ENCODE peak calls at places on chromosome 6, in six cellular contexts. Y is GM23248, K is GM23338, W is HCT116, J is SK-N-SH, C is hepatocyte. F is an unnamed sample. For H3K4me1, the result is how much of the 10 kb centered on the place peaks cover.

GRCh38 chr6:124882580-124883393 is 79.5 kb upstream of the RNF217 start:
- DNase-seq in Y (peak), K (no peak), W (no peak), J (no peak), C (no peak), F (no peak)

GRCh38 chr6:5746392-5747140 is 260.2 kb downstream of the NRN1 start:
- DNase-seq in Y (peak), K (peak), W (no peak), J (peak), C (no peak), F (peak)

GRCh38 chr6:131063028-131063763 is at the start of gene EPB41L2:
- DNase-seq in Y (peak), K (peak), W (peak), J (peak), C (peak), F (peak)

GRCh38 chr6:26157150-26157837 is 70.1 kb downstream of the HFE start:
- DNase-seq in Y (peak), K (peak), W (no peak), J (peak), C (peak), F (peak)

GRCh38 chr6:15416932-15417509 is 171.2 kb downstream of the JARID2 start:
- DNase-seq in Y (no peak), K (no peak), W (no peak), J (no peak), C (no peak), F (no peak)

GRCh38 chr6:139778688-139779087 is 404.2 kb upstream of the CITED2 start:
- DNase-seq in Y (peak), K (no peak), W (no peak), J (no peak), C (no peak), F (peak)

GRCh38 chr6:168890306-168890995 is 363.2 kb downstream of the THBS2 start:
- DNase-seq in Y (no peak), K (no peak), W (no peak), J (no peak), C (no peak), F (no peak)

GRCh38 chr6:167827062-167827587 is 414 bp downstream of the AFDN start:
- DNase-seq in Y (peak), K (peak), W (no peak), J (peak), C (no peak), F (no peak)

GRCh38 chr6:112223070-112223861 is 31.1 kb downstream of the LAMA4 start:
- DNase-seq in Y (peak), K (no peak), W (no peak), J (no peak), C (peak), F (no peak)

GRCh38 chr6:128518531-128519131 is 1.8 kb downstream of the PTPRK start:
- DNase-seq in Y (peak), K (no peak), W (no peak), J (no peak), C (no peak), F (no peak)

GRCh38 chr6:33880746-33881145 is 76.9 kb upstream of the MLN start:
- DNase-seq in Y (no peak), K (no peak), W (no peak), J (no peak), C (no peak), F (no peak)

GRCh38 chr6:89298680-89299450 is 16.2 kb downstream of the GABRR2 start:
- DNase-seq in Y (peak), K (no peak), W (peak), J (no peak), C (peak), F (no peak)

GRCh38 chr6:142944126-142945066 is 580 bp downstream of the HIVEP2 start:
- DNase-seq in Y (peak), K (peak), W (peak), J (peak), C (peak), F (peak)

GRCh38 chr6:168120390-168121307 is 41.6 kb upstream of the FRMD1 start:
- DNase-seq in Y (no peak), K (no peak), W (no peak), J (peak), C (no peak), F (no peak)

GRCh38 chr6:30043744-30044143 is 17.3 kb upstream of the POLR1H start:
- DNase-seq in Y (no peak), K (no peak), W (no peak), J (no peak), C (no peak), F (no peak)

GRCh38 chr6:162371133-162371532 is 356.4 kb downstream of the PRKN start:
- DNase-seq in Y (peak), K (peak), W (no peak), J (no peak), C (no peak), F (no peak)

GRCh38 chr6:83879746-83880145 is 20.3 kb downstream of the CYB5R4 start:
- DNase-seq in Y (peak), K (no peak), W (no peak), J (no peak), C (no peak), F (no peak)

GRCh38 chr6:41570270-41570615 is 24.1 kb downstream of the FOXP4 start:
- DNase-seq in Y (no peak), K (peak), W (no peak), J (no peak), C (no peak), F (peak)

GRCh38 chr6:100088009-100088408 is 94.0 kb upstream of the MCHR2 start:
- DNase-seq in Y (peak), K (no peak), W (peak), J (no peak), C (no peak), F (no peak)

GRCh38 chr6:79874531-79875132 is 72.7 kb downstream of the ELOVL4 start:
- DNase-seq in Y (peak), K (no peak), W (no peak), J (no peak), C (no peak), F (no peak)

DNA sequence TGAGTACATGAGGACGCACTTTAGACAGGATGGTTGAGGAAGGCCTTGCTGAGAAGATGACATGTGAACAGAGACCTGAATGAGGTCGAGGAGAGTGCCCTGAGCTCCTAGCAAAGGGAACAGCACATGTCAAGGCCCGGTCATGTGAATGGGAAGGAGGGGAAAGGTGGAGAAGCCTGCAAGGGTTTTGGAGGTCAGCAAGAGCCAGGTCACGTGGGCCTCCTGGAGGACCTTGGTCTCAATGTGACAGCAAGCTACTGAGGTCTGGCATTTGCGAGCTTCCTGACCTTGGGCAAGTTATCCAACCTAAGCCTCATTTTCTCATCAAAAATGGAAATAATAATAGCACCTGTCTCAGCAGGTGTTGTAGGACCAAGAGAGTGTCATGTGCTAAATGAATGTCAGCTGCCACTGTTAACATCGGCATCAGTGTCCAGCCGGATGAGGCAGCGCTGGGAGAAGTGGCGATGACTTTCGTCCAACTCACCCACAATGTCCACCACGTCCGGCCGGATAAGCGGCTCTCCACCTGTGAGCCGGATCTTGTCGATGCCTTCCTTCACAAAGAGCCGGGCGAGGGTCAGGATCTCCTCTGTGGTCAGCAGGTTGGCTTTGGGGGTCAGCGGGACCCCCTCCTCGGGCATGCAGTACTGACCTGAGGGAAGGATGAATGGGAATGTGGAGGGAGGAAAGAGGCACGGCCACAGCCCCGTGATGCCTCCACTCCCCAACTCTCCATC is 8.9 kb downstream of the MOCS1 start:
- DNase-seq in Y (no peak), K (no peak), W (no peak), J (no peak), C (no peak), F (no peak)
- H3K4me1 ChIP-seq in Y (under half), K (under half), W (under half), J (under half), C (under half), F (under half)

GRCh38 chr6:158797331-158798202 is 21.6 kb downstream of the EZR start:
- DNase-seq in Y (peak), K (no peak), W (no peak), J (no peak), C (no peak), F (no peak)
- H3K27ac ChIP-seq in Y (peak), K (peak), W (peak), J (peak), C (peak), F (no peak)

GRCh38 chr6:78460711-78461110 is 406.6 kb upstream of the IRAK1BP1 start:
- DNase-seq in Y (no peak), K (no peak), W (no peak), J (no peak), C (no peak), F (no peak)
- TF ChIP-seq EZH2phosphoT487 in Y (no peak), K (no peak), W (no peak), J (no peak), C (no peak), F (no peak)

GRCh38 chr6:2961491-2961890 is 9.9 kb downstream of the SERPINB6 start:
- DNase-seq in Y (no peak), K (no peak), W (no peak), J (no peak), C (no peak), F (no peak)
- H3K4me1 ChIP-seq in Y (under half), K (under half), W (under half), J (under half), C (under half), F (under half)

GRCh38 chr6:153092082-153093013 is 38.7 kb downstream of the RGS17 start:
- DNase-seq in Y (peak), K (no peak), W (peak), J (no peak), C (no peak), F (no peak)

GRCh38 chr6:153086225-153086990 is 44.7 kb downstream of the RGS17 start:
- DNase-seq in Y (no peak), K (no peak), W (no peak), J (no peak), C (no peak), F (no peak)

GRCh38 chr6:153087436-153087835 is 43.6 kb downstream of the RGS17 start:
- DNase-seq in Y (no peak), K (no peak), W (no peak), J (no peak), C (no peak), F (no peak)

GRCh38 chr6:153088796-153089195 is 42.3 kb downstream of the RGS17 start:
- DNase-seq in Y (no peak), K (no peak), W (no peak), J (no peak), C (no peak), F (no peak)

DNA sequence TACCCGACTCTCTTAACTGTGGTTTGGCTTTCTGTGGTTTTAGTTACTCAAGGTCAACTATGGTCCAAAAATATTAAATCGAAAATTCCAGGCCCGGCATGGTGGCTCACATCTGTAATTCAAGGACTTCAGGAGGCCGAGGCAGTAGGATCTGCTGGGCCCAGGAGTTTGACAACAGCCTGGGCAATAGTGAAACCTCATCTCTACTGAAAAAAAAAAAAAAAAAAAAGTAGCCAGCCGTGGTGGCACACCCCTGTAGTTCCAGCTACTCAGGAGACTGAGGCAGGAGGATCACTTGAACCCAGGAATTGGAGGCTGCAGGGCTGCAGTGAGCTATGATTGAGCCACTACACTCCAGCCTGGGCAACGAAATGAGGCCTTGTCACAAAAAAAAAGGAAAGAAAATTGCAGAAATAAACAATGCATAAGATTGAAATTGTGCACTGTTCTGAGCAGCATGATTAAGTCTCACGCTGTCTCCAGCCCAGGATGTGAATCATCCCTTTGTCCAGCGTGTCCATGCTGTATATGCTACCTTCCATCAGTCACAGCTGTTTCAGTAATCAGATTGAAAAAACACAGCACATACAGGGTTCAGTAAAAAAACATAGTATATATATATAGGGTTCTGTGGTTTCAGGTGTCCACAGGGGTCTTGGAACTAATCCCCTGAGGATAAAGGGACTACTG is 40.7 kb downstream of the RGS17 start:
- DNase-seq in Y (peak), K (no peak), W (peak), J (no peak), C (no peak), F (no peak)
- H3K27ac ChIP-seq in Y (peak), K (no peak), W (no peak), J (peak), C (no peak), F (no peak)

F was measured in neural progenitor cell.